ENCODE peak calls at places on chromosomes 12 and 14, in ten cellular contexts. R is coronary artery; M is MM.1S; K is CD4-positive, alpha-beta T cell; L is cardiac muscle cell; J is dorsolateral prefrontal cortex; V is CD8-positive, alpha-beta T cell; E is psoas muscle; S is right atrium auricular region; X is MCF 10A. P is an unnamed sample.

GRCh38 chr14:96251656-96252155 is 4.3 kb upstream of the BDKRB1 start:
- DNase-seq in K (no peak), S (no peak), L (no peak), J (no peak), X (no peak), M (no peak), E (no peak), V (no peak), R (no peak), P (no peak)

GRCh38 chr14:24411468-24412454 is 13.0 kb downstream of the NYNRIN start:
- DNase-seq in J (no peak), X (peak; percentile 61), V (no peak), S (peak; percentile 78), K (no peak), L (peak; percentile 79), R (no peak), E (no peak), M (no peak), P (no peak)

GRCh38 chr12:48988030-48988649 is 10.0 kb downstream of the WNT1 start:
- DNase-seq in E (peak; percentile 84), S (no peak), K (peak; percentile 59), J (peak; percentile 59), L (peak; percentile 58), V (no peak), X (peak; percentile 60), R (no peak), M (peak; percentile 64), P (no peak)

GRCh38 chr14:70660967-70661871 is 19.5 kb downstream of the TTC9 start:
- DNase-seq in E (no peak), K (peak; percentile 59), X (no peak), L (no peak), V (peak; percentile 25), S (no peak), J (no peak), M (no peak), R (no peak), P (no peak)

GRCh38 chr14:70652871-70653270 is 11.2 kb downstream of the TTC9 start:
- DNase-seq in M (no peak), R (no peak), X (no peak), L (no peak), J (no peak), K (no peak), S (no peak), E (no peak), V (no peak), P (no peak)

GRCh38 chr12:115870021-115870420 is 407.5 kb downstream of the MED13L start:
- DNase-seq in R (no peak), V (no peak), S (no peak), M (no peak), X (no peak), L (no peak), E (no peak), K (no peak), J (no peak), P (no peak)

GRCh38 chr14:51430600-51430999 is 190.6 kb downstream of the TMX1 start:
- DNase-seq in M (no peak), L (peak; percentile 43), E (no peak), R (no peak), V (no peak), S (no peak), X (no peak), J (no peak), K (no peak), P (no peak)

GRCh38 chr12:49552014-49552413 is 13.2 kb downstream of the KCNH3 start:
- DNase-seq in V (no peak), M (no peak), J (no peak), X (peak; percentile 57), S (no peak), L (peak; percentile 46), R (peak; percentile 84), K (no peak), E (peak; percentile 84), P (no peak)

GRCh38 chr14:50396636-50397460 is at the start of gene CDKL1:
- DNase-seq in S (no peak), J (peak; percentile 32), V (no peak), X (peak; percentile 76), L (peak; percentile 83), E (peak; percentile 80), M (no peak), K (peak; percentile 24), R (peak; percentile 76), P (no peak)

DNA sequence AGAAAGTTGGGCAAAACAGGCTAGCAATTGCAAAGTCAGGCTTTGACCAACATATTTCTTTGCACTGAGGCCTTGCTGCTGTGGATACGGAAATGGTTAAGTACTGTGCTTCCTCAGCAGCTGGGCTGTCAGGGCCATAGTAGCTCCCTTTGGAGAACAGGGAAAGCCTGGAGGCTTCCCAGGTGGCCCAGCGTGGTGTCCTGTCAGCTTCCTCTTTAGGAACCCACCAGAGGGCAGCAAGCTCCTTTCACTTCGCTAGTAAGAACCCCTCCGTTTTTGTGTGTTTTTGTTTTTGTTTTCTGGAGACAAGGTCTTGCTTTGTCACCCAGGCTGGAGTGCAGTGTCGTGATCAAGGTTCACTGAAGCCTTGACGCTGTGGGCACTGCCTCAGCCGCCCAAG is 1.7 kb upstream of the CFAP251 start:
- DNase-seq in J (no peak), R (no peak), S (no peak), K (no peak), M (no peak), V (no peak), E (no peak), L (peak; percentile 62), X (no peak), P (no peak)
- TF ChIP-seq CTCF in J (peak; percentile 17), R (no peak), S (no peak), K (no peak), M (no peak), V (no peak), E (no peak), L (peak; percentile 44), X (no peak), P (peak; percentile 35)

GRCh38 chr14:65356327-65356836 is 56.1 kb upstream of the FUT8 start:
- DNase-seq in E (no peak), L (peak; percentile 66), V (no peak), K (peak; percentile 5), M (peak; percentile 87), J (no peak), S (no peak), X (peak; percentile 99), R (no peak), P (no peak)

GRCh38 chr14:65357091-65357490 is 55.4 kb upstream of the FUT8 start:
- DNase-seq in L (no peak), S (no peak), E (no peak), X (peak; percentile 54), R (no peak), K (no peak), M (peak; percentile 76), J (no peak), V (no peak), P (no peak)

GRCh38 chr14:65361920-65362319 is 50.6 kb upstream of the FUT8 start:
- DNase-seq in R (no peak), S (peak; percentile 63), X (peak; percentile 50), V (no peak), K (no peak), M (no peak), E (peak; percentile 75), L (peak; percentile 93), J (no peak), P (no peak)

GRCh38 chr14:65360144-65360784 is 52.3 kb upstream of the FUT8 start:
- DNase-seq in S (no peak), J (no peak), R (no peak), V (no peak), K (no peak), X (no peak), M (no peak), L (no peak), E (no peak), P (no peak)

GRCh38 chr14:65359503-65359902 is 53.0 kb upstream of the FUT8 start:
- DNase-seq in J (no peak), R (no peak), V (no peak), K (no peak), X (peak; percentile 52), E (no peak), L (peak; percentile 66), M (no peak), S (no peak), P (no peak)
- TF ChIP-seq CTCF in J (no peak), R (no peak), V (no peak), K (no peak), X (no peak), E (no peak), L (peak; percentile 22), M (no peak), S (no peak), P (no peak)

DNA sequence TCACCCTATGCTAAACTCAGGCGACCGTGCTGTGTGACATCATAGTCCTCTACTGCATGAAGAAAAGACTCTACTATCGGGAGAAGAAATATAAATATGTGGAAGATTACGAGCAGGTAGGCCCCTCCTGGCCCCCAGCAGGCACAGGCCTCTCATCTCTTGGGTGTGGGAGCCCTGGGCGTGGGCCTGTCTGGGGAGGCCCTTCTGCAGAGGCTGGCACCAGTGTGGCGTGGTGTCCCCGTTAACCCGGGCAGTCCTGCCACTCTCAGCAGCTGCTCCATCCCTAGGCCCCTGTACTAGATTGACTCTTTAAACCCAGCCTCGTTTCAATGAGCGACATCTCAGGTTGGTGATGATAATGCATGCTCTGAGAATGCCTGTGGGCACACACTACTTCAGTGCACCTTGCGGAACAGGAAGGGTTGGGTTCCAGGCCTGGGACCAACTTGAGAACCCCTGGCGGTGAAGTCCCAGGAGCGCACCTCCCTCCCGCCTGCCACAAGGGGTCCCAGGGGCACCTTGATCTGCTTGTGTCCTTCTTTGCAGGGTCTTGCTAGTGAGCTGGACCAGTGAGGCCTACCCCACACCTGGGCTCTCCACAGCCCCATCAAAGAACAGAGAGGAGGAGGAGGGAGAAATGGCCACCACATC is 23.2 kb downstream of the P2RX4 start:
- DNase-seq in V (no peak), K (no peak), M (no peak), E (peak; percentile 37), J (no peak), X (no peak), R (no peak), L (no peak), S (no peak), P (no peak)
- TF ChIP-seq CTCF in V (no peak), K (no peak), M (no peak), E (no peak), J (no peak), X (no peak), R (no peak), L (no peak), S (no peak), P (no peak)

GRCh38 chr12:4800555-4800954 is 80.4 kb downstream of the GALNT8 start:
- DNase-seq in J (no peak), S (no peak), E (no peak), K (no peak), X (no peak), R (no peak), L (no peak), V (no peak), M (no peak), P (no peak)

GRCh38 chr12:4791497-4791896 is 71.3 kb downstream of the GALNT8 start:
- DNase-seq in R (no peak), V (no peak), L (no peak), X (no peak), J (no peak), K (no peak), M (no peak), E (no peak), S (no peak), P (no peak)

GRCh38 chr12:4797096-4797495 is 76.9 kb downstream of the GALNT8 start:
- DNase-seq in J (no peak), S (no peak), R (no peak), E (no peak), L (no peak), M (no peak), V (no peak), X (no peak), K (no peak), P (no peak)

GRCh38 chr12:4794503-4794902 is 74.3 kb downstream of the GALNT8 start:
- DNase-seq in M (no peak), X (no peak), E (no peak), K (no peak), V (no peak), S (no peak), L (no peak), J (no peak), R (no peak), P (no peak)

GRCh38 chr12:4796218-4796617 is 76.0 kb downstream of the GALNT8 start:
- DNase-seq in J (no peak), V (no peak), E (no peak), L (no peak), S (no peak), X (no peak), M (no peak), K (no peak), R (no peak), P (no peak)
- TF ChIP-seq CTCF in J (no peak), V (no peak), E (no peak), L (no peak), S (no peak), X (no peak), M (no peak), K (no peak), R (no peak), P (no peak)

P was measured in GM12864.